ENCODE peak calls at places on chromosomes 5 and 9, in nine cellular contexts. One of them, this sample, is unnamed.

GRCh38 chr5:168765220-168766037 is 186.3 kb upstream of the PANK3 start:
- DNase-seq in stimulated activated naive B cell treated with anti-CD40 and anti-IgM and Interleukin-4, amounts not matched to agents 10 μg/mL and 1 μg/mL and 100 μg/mL, for 72 hours: no peak
- DNase-seq in NCI-H460: no peak
- DNase-seq in fibroblast of pulmonary artery: peak; percentile 24
- DNase-seq in hypothalamus: no peak
- DNase-seq in NCI-H2107: no peak
- DNase-seq in ureter: peak; percentile 66
- DNase-seq in ACHN: no peak
- DNase-seq in RPMI7951: no peak
- DNase-seq in this sample: peak; percentile 56

GRCh38 chr5:179312557-179313235 is 32.6 kb downstream of the ADAMTS2 start:
- DNase-seq in stimulated activated naive B cell treated with anti-CD40 and anti-IgM and Interleukin-4, amounts not matched to agents 10 μg/mL and 1 μg/mL and 100 μg/mL, for 72 hours: no peak
- DNase-seq in NCI-H460: no peak
- DNase-seq in fibroblast of pulmonary artery: no peak
- DNase-seq in hypothalamus: no peak
- DNase-seq in NCI-H2107: no peak
- DNase-seq in ureter: no peak
- DNase-seq in ACHN: no peak
- DNase-seq in RPMI7951: no peak
- DNase-seq in this sample: no peak

GRCh38 chr5:153513171-153513570 is 22.7 kb downstream of the GRIA1 start:
- DNase-seq in stimulated activated naive B cell treated with anti-CD40 and anti-IgM and Interleukin-4, amounts not matched to agents 10 μg/mL and 1 μg/mL and 100 μg/mL, for 72 hours: no peak
- DNase-seq in NCI-H460: no peak
- DNase-seq in fibroblast of pulmonary artery: peak; percentile 51
- DNase-seq in hypothalamus: no peak
- DNase-seq in NCI-H2107: no peak
- DNase-seq in ureter: no peak
- DNase-seq in ACHN: no peak
- DNase-seq in RPMI7951: peak; percentile 30
- DNase-seq in this sample: peak; percentile 62

GRCh38 chr5:38660194-38660668 is 103.8 kb upstream of the LIFR start:
- DNase-seq in stimulated activated naive B cell treated with anti-CD40 and anti-IgM and Interleukin-4, amounts not matched to agents 10 μg/mL and 1 μg/mL and 100 μg/mL, for 72 hours: no peak
- DNase-seq in NCI-H460: peak; percentile 97
- DNase-seq in fibroblast of pulmonary artery: no peak
- DNase-seq in hypothalamus: no peak
- DNase-seq in NCI-H2107: peak; percentile 96
- DNase-seq in ureter: no peak
- DNase-seq in ACHN: peak; percentile 96
- DNase-seq in RPMI7951: peak; percentile 86
- DNase-seq in this sample: no peak

GRCh38 chr9:132152231-132152630 is 9.6 kb upstream of the NTNG2 start:
- DNase-seq in stimulated activated naive B cell treated with anti-CD40 and anti-IgM and Interleukin-4, amounts not matched to agents 10 μg/mL and 1 μg/mL and 100 μg/mL, for 72 hours: no peak
- DNase-seq in NCI-H460: no peak
- DNase-seq in fibroblast of pulmonary artery: no peak
- DNase-seq in hypothalamus: no peak
- DNase-seq in NCI-H2107: no peak
- DNase-seq in ureter: no peak
- DNase-seq in ACHN: no peak
- DNase-seq in RPMI7951: no peak
- DNase-seq in this sample: no peak

GRCh38 chr5:6504677-6505414 is 56.2 kb downstream of the UBE2QL1 start:
- DNase-seq in stimulated activated naive B cell treated with anti-CD40 and anti-IgM and Interleukin-4, amounts not matched to agents 10 μg/mL and 1 μg/mL and 100 μg/mL, for 72 hours: no peak
- DNase-seq in NCI-H460: no peak
- DNase-seq in fibroblast of pulmonary artery: no peak
- DNase-seq in hypothalamus: no peak
- DNase-seq in NCI-H2107: no peak
- DNase-seq in ureter: no peak
- DNase-seq in ACHN: no peak
- DNase-seq in RPMI7951: peak; percentile 88
- DNase-seq in this sample: peak; percentile 93

GRCh38 chr9:98772364-98773155 is 23.8 kb downstream of the ANKS6 start:
- DNase-seq in stimulated activated naive B cell treated with anti-CD40 and anti-IgM and Interleukin-4, amounts not matched to agents 10 μg/mL and 1 μg/mL and 100 μg/mL, for 72 hours: no peak
- DNase-seq in NCI-H460: no peak
- DNase-seq in fibroblast of pulmonary artery: no peak
- DNase-seq in hypothalamus: no peak
- DNase-seq in NCI-H2107: no peak
- DNase-seq in ureter: no peak
- DNase-seq in ACHN: no peak
- DNase-seq in RPMI7951: no peak
- DNase-seq in this sample: no peak

GRCh38 chr9:127133739-127134167 is 11.3 kb upstream of the ANGPTL2 start:
- DNase-seq in stimulated activated naive B cell treated with anti-CD40 and anti-IgM and Interleukin-4, amounts not matched to agents 10 μg/mL and 1 μg/mL and 100 μg/mL, for 72 hours: no peak
- DNase-seq in NCI-H460: no peak
- DNase-seq in fibroblast of pulmonary artery: peak; percentile 62
- DNase-seq in hypothalamus: peak; percentile 71
- DNase-seq in NCI-H2107: no peak
- DNase-seq in ureter: peak; percentile 60
- DNase-seq in ACHN: no peak
- DNase-seq in RPMI7951: peak; percentile 74
- DNase-seq in this sample: peak; percentile 74

GRCh38 chr9:126722922-126723806 is 81.7 kb upstream of the ZBTB43 start:
- DNase-seq in stimulated activated naive B cell treated with anti-CD40 and anti-IgM and Interleukin-4, amounts not matched to agents 10 μg/mL and 1 μg/mL and 100 μg/mL, for 72 hours: peak; percentile 58
- DNase-seq in NCI-H460: peak; percentile 20
- DNase-seq in fibroblast of pulmonary artery: no peak
- DNase-seq in hypothalamus: peak; percentile 49
- DNase-seq in NCI-H2107: no peak
- DNase-seq in ureter: peak; percentile 61
- DNase-seq in ACHN: peak; percentile 50
- DNase-seq in RPMI7951: peak; percentile 40
- DNase-seq in this sample: no peak

GRCh38 chr9:21611896-21612295 is 129.8 kb upstream of the IFNE start:
- DNase-seq in stimulated activated naive B cell treated with anti-CD40 and anti-IgM and Interleukin-4, amounts not matched to agents 10 μg/mL and 1 μg/mL and 100 μg/mL, for 72 hours: no peak
- DNase-seq in NCI-H460: no peak
- DNase-seq in fibroblast of pulmonary artery: no peak
- DNase-seq in hypothalamus: no peak
- DNase-seq in NCI-H2107: no peak
- DNase-seq in ureter: no peak
- DNase-seq in ACHN: no peak
- DNase-seq in RPMI7951: no peak
- DNase-seq in this sample: no peak

GRCh38 chr5:109099081-109099480 is 310.7 kb downstream of the PJA2 start:
- DNase-seq in stimulated activated naive B cell treated with anti-CD40 and anti-IgM and Interleukin-4, amounts not matched to agents 10 μg/mL and 1 μg/mL and 100 μg/mL, for 72 hours: no peak
- DNase-seq in NCI-H460: no peak
- DNase-seq in fibroblast of pulmonary artery: no peak
- DNase-seq in hypothalamus: no peak
- DNase-seq in NCI-H2107: no peak
- DNase-seq in ureter: no peak
- DNase-seq in ACHN: no peak
- DNase-seq in RPMI7951: no peak
- DNase-seq in this sample: peak; percentile 41

GRCh38 chr5:5454405-5454804 is 31.9 kb downstream of the ICE1 start:
- DNase-seq in stimulated activated naive B cell treated with anti-CD40 and anti-IgM and Interleukin-4, amounts not matched to agents 10 μg/mL and 1 μg/mL and 100 μg/mL, for 72 hours: no peak
- DNase-seq in NCI-H460: no peak
- DNase-seq in fibroblast of pulmonary artery: no peak
- DNase-seq in hypothalamus: no peak
- DNase-seq in NCI-H2107: no peak
- DNase-seq in ureter: no peak
- DNase-seq in ACHN: no peak
- DNase-seq in RPMI7951: no peak
- DNase-seq in this sample: no peak

GRCh38 chr9:126057461-126057860 is 269.2 kb upstream of the MVB12B start:
- DNase-seq in stimulated activated naive B cell treated with anti-CD40 and anti-IgM and Interleukin-4, amounts not matched to agents 10 μg/mL and 1 μg/mL and 100 μg/mL, for 72 hours: no peak
- DNase-seq in NCI-H460: no peak
- DNase-seq in fibroblast of pulmonary artery: no peak
- DNase-seq in hypothalamus: no peak
- DNase-seq in NCI-H2107: no peak
- DNase-seq in ureter: no peak
- DNase-seq in ACHN: no peak
- DNase-seq in RPMI7951: no peak
- DNase-seq in this sample: no peak

GRCh38 chr5:173765030-173765644 is 123.0 kb upstream of the CPEB4 start:
- DNase-seq in stimulated activated naive B cell treated with anti-CD40 and anti-IgM and Interleukin-4, amounts not matched to agents 10 μg/mL and 1 μg/mL and 100 μg/mL, for 72 hours: no peak
- DNase-seq in NCI-H460: no peak
- DNase-seq in fibroblast of pulmonary artery: no peak
- DNase-seq in hypothalamus: no peak
- DNase-seq in NCI-H2107: no peak
- DNase-seq in ureter: no peak
- DNase-seq in ACHN: no peak
- DNase-seq in RPMI7951: no peak
- DNase-seq in this sample: no peak

GRCh38 chr9:90547896-90548295 is 94.7 kb downstream of the DIRAS2 start:
- DNase-seq in stimulated activated naive B cell treated with anti-CD40 and anti-IgM and Interleukin-4, amounts not matched to agents 10 μg/mL and 1 μg/mL and 100 μg/mL, for 72 hours: no peak
- DNase-seq in NCI-H460: peak; percentile 11
- DNase-seq in fibroblast of pulmonary artery: no peak
- DNase-seq in hypothalamus: no peak
- DNase-seq in NCI-H2107: no peak
- DNase-seq in ureter: no peak
- DNase-seq in ACHN: peak; percentile 34
- DNase-seq in RPMI7951: no peak
- DNase-seq in this sample: no peak

GRCh38 chr5:82894754-82895153 is 182.4 kb downstream of the TMEM167A start:
- DNase-seq in stimulated activated naive B cell treated with anti-CD40 and anti-IgM and Interleukin-4, amounts not matched to agents 10 μg/mL and 1 μg/mL and 100 μg/mL, for 72 hours: no peak
- DNase-seq in NCI-H460: no peak
- DNase-seq in fibroblast of pulmonary artery: no peak
- DNase-seq in hypothalamus: no peak
- DNase-seq in NCI-H2107: no peak
- DNase-seq in ureter: no peak
- DNase-seq in ACHN: no peak
- DNase-seq in RPMI7951: no peak
- DNase-seq in this sample: no peak

GRCh38 chr9:97505845-97506244 is 4.4 kb downstream of the TMOD1 start:
- DNase-seq in stimulated activated naive B cell treated with anti-CD40 and anti-IgM and Interleukin-4, amounts not matched to agents 10 μg/mL and 1 μg/mL and 100 μg/mL, for 72 hours: no peak
- DNase-seq in NCI-H460: no peak
- DNase-seq in fibroblast of pulmonary artery: no peak
- DNase-seq in hypothalamus: no peak
- DNase-seq in NCI-H2107: no peak
- DNase-seq in ureter: peak; percentile 17
- DNase-seq in ACHN: no peak
- DNase-seq in RPMI7951: no peak
- DNase-seq in this sample: no peak

GRCh38 chr5:143102414-143102813 is 301.1 kb downstream of the NR3C1 start:
- DNase-seq in stimulated activated naive B cell treated with anti-CD40 and anti-IgM and Interleukin-4, amounts not matched to agents 10 μg/mL and 1 μg/mL and 100 μg/mL, for 72 hours: no peak
- DNase-seq in NCI-H460: no peak
- DNase-seq in fibroblast of pulmonary artery: no peak
- DNase-seq in hypothalamus: no peak
- DNase-seq in NCI-H2107: no peak
- DNase-seq in ureter: no peak
- DNase-seq in ACHN: no peak
- DNase-seq in RPMI7951: peak; percentile 21
- DNase-seq in this sample: no peak

This sample was measured in fibroblast of mammary gland.